ENCODE peak calls at places on chromosome 5, in six cellular contexts. G, J, C, E, Z and P are unnamed samples.

GRCh38 chr5:149356391-149356790 is 1.5 kb upstream of the PCYOX1L start:
- DNase-seq in E (no peak), J (no peak), C (no peak), Z (no peak), G (no peak), P (no peak)

GRCh38 chr5:141121563-141121962 is at the start of gene PCDHB4:
- DNase-seq in Z (peak; percentile 8), E (no peak), C (no peak), J (no peak), G (peak; percentile 69), P (no peak)

GRCh38 chr5:120874463-120874862 is 410.4 kb downstream of the PRR16 start:
- DNase-seq in G (no peak), J (no peak), E (no peak), C (no peak), Z (no peak), P (no peak)

GRCh38 chr5:32552936-32553335 is 32.4 kb upstream of the SUB1 start:
- DNase-seq in Z (no peak), J (no peak), C (no peak), G (no peak), E (no peak), P (no peak)

GRCh38 chr5:101626572-101626971 is 669.5 kb downstream of the SLCO4C1 start:
- DNase-seq in Z (no peak), G (no peak), J (no peak), C (no peak), E (no peak), P (no peak)

GRCh38 chr5:9112520-9113291 is 433.2 kb downstream of the SEMA5A start:
- DNase-seq in E (peak; percentile 62), Z (peak; percentile 9), G (no peak), C (no peak), J (no peak), P (peak; percentile 35)

GRCh38 chr5:143676794-143677193 is 135.2 kb upstream of the HMHB1 start:
- DNase-seq in J (no peak), E (no peak), C (no peak), Z (no peak), G (no peak), P (no peak)

GRCh38 chr5:43268188-43268820 is 44.9 kb downstream of the HMGCS1 start:
- DNase-seq in E (no peak), Z (no peak), G (no peak), C (no peak), J (no peak), P (no peak)

GRCh38 chr5:66747602-66748001 is 151.4 kb downstream of the MAST4 start:
- DNase-seq in C (no peak), G (no peak), Z (no peak), E (no peak), J (no peak), P (no peak)

GRCh38 chr5:53733853-53734252 is 173.4 kb downstream of the NDUFS4 start:
- DNase-seq in G (no peak), C (no peak), Z (no peak), E (no peak), J (no peak), P (no peak)
- TF ChIP-seq CTCF in G (no peak), C (no peak), Z (no peak), E (no peak), J (no peak), P (no peak)

GRCh38 chr5:90395005-90395404 is 14.6 kb downstream of the CETN3 start:
- DNase-seq in Z (no peak), C (no peak), G (no peak), J (no peak), E (no peak), P (no peak)
- H3K4me3 ChIP-seq in Z (no peak overlapping the region), C (no peak overlapping the region), G (no peak overlapping the region), J (no peak overlapping the region), E (no peak overlapping the region), P (no peak overlapping the region)

DNA sequence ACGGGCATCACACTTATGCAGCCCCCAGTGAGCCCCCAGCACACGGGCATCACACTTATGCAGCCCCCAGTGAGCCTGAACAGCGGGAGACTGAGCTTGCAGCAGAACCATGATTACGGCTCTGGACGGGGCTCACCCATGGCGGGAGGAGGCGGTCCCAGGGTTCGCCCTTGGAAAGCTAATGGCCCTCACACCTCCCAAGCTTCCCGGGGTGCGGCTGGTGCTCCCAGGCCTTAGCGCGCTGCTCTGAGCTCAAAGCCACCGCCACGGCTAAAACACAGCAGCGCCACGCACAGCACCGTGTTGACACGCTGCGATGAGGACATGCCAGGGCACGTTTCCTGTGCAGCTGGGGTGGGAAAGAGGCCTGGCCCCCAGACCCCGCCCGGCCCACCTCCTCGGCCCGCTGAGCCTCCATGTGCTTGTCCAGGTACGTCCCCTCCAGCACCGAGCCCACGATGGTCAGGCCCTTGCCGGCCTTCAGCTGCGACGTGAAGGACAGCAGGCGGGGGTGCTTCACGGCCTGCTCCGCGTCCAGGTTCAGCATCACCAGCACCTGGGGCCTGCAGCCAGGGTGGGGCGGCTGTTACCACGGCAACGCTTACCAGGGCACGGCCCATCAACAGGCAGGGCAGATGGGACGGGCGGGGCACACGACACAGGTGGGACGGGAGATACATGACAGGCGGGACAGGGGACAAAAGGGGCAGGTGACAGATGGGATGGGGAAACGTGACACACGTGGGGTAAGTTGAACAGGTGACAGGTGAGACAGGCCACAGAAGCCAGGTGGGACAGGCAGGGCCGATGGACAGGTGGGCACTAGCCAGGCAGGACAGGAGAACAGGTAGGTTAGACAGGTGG is 38.4 kb downstream of the SLC12A7 start:
- DNase-seq in Z (no peak), E (no peak), J (no peak), G (no peak), C (no peak), P (no peak)
- TF ChIP-seq CTCF in Z (no peak), E (no peak), J (no peak), G (no peak), C (no peak), P (no peak)

DNA sequence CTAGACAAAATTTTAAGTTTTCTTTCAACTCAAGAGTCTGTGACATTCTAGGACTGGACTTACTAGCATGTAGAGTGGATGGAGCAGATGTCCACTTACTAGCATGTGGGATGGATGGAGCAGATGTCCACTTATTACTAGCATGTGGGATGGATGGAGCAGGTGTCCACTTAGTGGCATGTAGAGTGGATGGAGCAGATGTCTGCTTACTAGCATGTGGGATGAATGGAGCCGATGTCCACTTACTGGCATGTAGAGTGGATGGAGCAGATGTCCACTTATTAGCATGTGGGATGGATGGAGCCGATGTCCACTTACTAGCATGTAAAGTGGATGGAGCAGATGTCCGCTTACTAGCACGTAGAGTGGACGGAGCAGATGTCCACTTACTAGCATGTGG is 2.4 kb downstream of the SLC36A1 start:
- DNase-seq in Z (no peak), E (no peak), J (no peak), G (no peak), C (no peak), P (no peak)
- H3K4me3 ChIP-seq in Z (no peak overlapping the region), E (no peak overlapping the region), J (no peak overlapping the region), G (no peak overlapping the region), C (no peak overlapping the region), P (no peak overlapping the region)

GRCh38 chr5:139549162-139549894 is 11.8 kb upstream of the UBE2D2 start:
- DNase-seq in J (no peak), C (no peak), Z (no peak), G (no peak), E (no peak), P (no peak)

DNA sequence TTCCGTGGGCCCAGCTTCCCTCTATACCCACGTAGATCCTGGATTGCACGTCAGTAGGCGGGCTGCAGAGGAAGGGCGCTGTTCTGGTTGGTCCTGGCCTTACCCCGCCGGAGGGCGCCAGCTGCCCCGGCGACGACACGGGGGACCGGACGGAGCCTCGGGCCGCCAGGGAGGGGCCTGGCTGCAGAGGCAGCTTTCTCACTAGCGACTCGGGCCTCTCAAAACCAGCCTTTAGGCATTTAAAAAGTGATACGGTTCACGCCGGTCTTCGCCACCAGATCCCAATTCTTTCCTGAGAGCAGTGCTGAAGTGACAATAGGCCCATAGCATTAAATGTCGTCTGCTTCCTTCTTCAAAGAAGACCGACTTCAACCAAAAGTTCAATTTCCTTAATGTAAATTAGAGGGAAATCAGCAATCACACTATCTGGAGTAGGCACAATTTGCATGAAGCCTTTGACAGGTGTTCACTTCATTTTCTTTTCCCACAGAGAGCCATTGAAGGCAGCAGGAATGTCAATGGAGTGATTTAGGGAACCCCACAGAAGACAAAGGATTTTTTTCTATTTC is 17.6 kb upstream of the UBE2D2 start:
- DNase-seq in E (peak; percentile 5), C (peak; percentile 55), J (peak; percentile 61), G (peak; percentile 83), Z (peak; percentile 25), P (peak; percentile 39)
- TF ChIP-seq CTCF in E (no peak), C (peak; percentile 38), J (no peak), G (no peak), Z (peak; percentile 15), P (peak; percentile 32)

GRCh38 chr5:151240891-151241290 is 12.1 kb upstream of the GM2A start:
- DNase-seq in G (no peak), J (no peak), E (no peak), C (no peak), Z (no peak), P (no peak)

GRCh38 chr5:151237685-151238084 is 13.8 kb upstream of the CCDC69 start:
- DNase-seq in G (no peak), E (no peak), C (no peak), J (no peak), Z (no peak), P (no peak)

GRCh38 chr5:151236888-151237287 is 13.0 kb upstream of the CCDC69 start:
- DNase-seq in E (no peak), J (no peak), Z (no peak), G (no peak), C (no peak), P (no peak)

GRCh38 chr5:151238303-151238741 is 14.4 kb upstream of the CCDC69 start:
- DNase-seq in J (no peak), Z (no peak), C (no peak), G (no peak), E (no peak), P (no peak)

GRCh38 chr5:151239237-151239861 is 13.6 kb upstream of the GM2A start:
- DNase-seq in G (peak; percentile 89), E (peak; percentile 63), Z (peak; percentile 78), J (peak; percentile 65), C (peak; percentile 67), P (peak; percentile 69)
- H3K4me3 ChIP-seq in G (no peak overlapping the region), E (no peak overlapping the region), Z (no peak overlapping the region), J (peak overlapping the region; percentile 40), C (no peak overlapping the region), P (no peak overlapping the region)